ENCODE peak calls at places on chromosomes 16 and 17, in nine cellular contexts. M, E, Q, P, S, F, O, L and A are unnamed samples.

GRCh38 chr17:968812-969766 is 10.5 kb downstream of the NXN start:
- DNase-seq in O (peak), Q (no peak), E (no peak), F (no peak), P (no peak), M (no peak), S (no peak), L (no peak), A (no peak)

GRCh38 chr16:47903470-47903869 is 252.3 kb downstream of the ABCC12 start:
- DNase-seq in E (no peak), O (no peak), L (no peak), P (no peak), Q (no peak), M (no peak), S (no peak), F (no peak), A (no peak)

GRCh38 chr17:16929281-16929680 is 42.6 kb downstream of the TNFRSF13B start:
- DNase-seq in M (no peak), F (no peak), S (no peak), O (peak), P (no peak), Q (no peak), E (no peak), L (no peak), A (peak)

GRCh38 chr17:63940584-63940983 is 8.5 kb upstream of the CD79B start:
- DNase-seq in M (no peak), L (no peak), E (no peak), O (no peak), P (no peak), S (no peak), Q (no peak), F (no peak), A (no peak)

GRCh38 chr16:80027007-80027965 is 426.7 kb upstream of the MAF start:
- DNase-seq in L (no peak), M (peak), P (peak), Q (peak), F (no peak), E (no peak), S (peak), O (peak), A (peak)

GRCh38 chr17:81393684-81394376 is 1.4 kb upstream of the BAHCC1 start:
- DNase-seq in Q (peak), O (peak), E (peak), F (no peak), M (peak), P (peak), L (peak), S (peak), A (peak)

GRCh38 chr17:6706996-6707395 is 6.2 kb downstream of the SLC13A5 start:
- DNase-seq in P (no peak), F (no peak), E (no peak), Q (no peak), S (no peak), O (no peak), L (no peak), M (no peak), A (no peak)

GRCh38 chr17:60168654-60169053 is 18.9 kb downstream of the CA4 start:
- DNase-seq in F (no peak), L (no peak), P (no peak), Q (no peak), S (no peak), M (no peak), E (no peak), O (no peak), A (no peak)

GRCh38 chr16:81650982-81651562 is 128.0 kb upstream of the PLCG2 start:
- DNase-seq in E (no peak), P (peak), L (no peak), M (no peak), O (peak), S (no peak), F (no peak), Q (peak), A (peak)

GRCh38 chr17:5050281-5050680 is 15.1 kb upstream of the SLC52A1 start:
- DNase-seq in P (no peak), E (no peak), Q (no peak), F (no peak), L (no peak), O (no peak), M (no peak), S (peak), A (no peak)

GRCh38 chr16:85524630-85525463 is 88.3 kb upstream of the GSE1 start:
- DNase-seq in O (peak), E (no peak), P (no peak), S (peak), Q (peak), M (no peak), L (no peak), F (no peak), A (no peak)

GRCh38 chr17:71085238-71086033 is 916.1 kb downstream of the KCNJ2 start:
- DNase-seq in Q (no peak), L (no peak), E (no peak), S (peak), F (no peak), O (peak), M (no peak), P (no peak), A (no peak)

GRCh38 chr17:60641810-60642220 is 35.8 kb upstream of the BCAS3 start:
- DNase-seq in P (peak), L (peak), Q (peak), M (peak), E (no peak), S (peak), O (peak), F (no peak), A (no peak)

GRCh38 chr17:600576-601301 is 113.9 kb downstream of the VPS53 start:
- DNase-seq in S (peak), Q (no peak), L (no peak), F (no peak), P (no peak), E (no peak), O (no peak), M (no peak), A (no peak)

GRCh38 chr17:2710804-2711607 is 558 bp downstream of the CLUH start:
- DNase-seq in Q (no peak), F (no peak), O (peak), M (no peak), E (no peak), L (no peak), P (no peak), S (no peak), A (no peak)

GRCh38 chr16:52873997-52874500 is 178.6 kb downstream of the CHD9NB start:
- DNase-seq in L (no peak), F (no peak), P (no peak), E (no peak), Q (no peak), S (no peak), M (no peak), O (peak), A (no peak)

GRCh38 chr17:63751806-63752205 is 10.2 kb upstream of the STRADA start:
- DNase-seq in Q (no peak), M (no peak), E (no peak), P (no peak), L (no peak), O (no peak), S (no peak), F (no peak), A (no peak)

GRCh38 chr16:74309789-74310781 is 13.5 kb downstream of the PSMD7 start:
- DNase-seq in Q (no peak), P (no peak), O (peak), E (no peak), S (peak), F (no peak), L (no peak), M (peak), A (no peak)

GRCh38 chr16:27547134-27547533 is 2.6 kb downstream of the GTF3C1 start:
- DNase-seq in M (peak), Q (no peak), S (peak), E (no peak), P (no peak), L (peak), O (no peak), F (no peak), A (no peak)

GRCh38 chr16:62276632-62277031 is 240.4 kb upstream of the CDH8 start:
- DNase-seq in F (no peak), P (no peak), E (no peak), Q (no peak), O (no peak), M (no peak), S (no peak), L (no peak), A (no peak)

GRCh38 chr17:79647456-79647915 is 36.6 kb upstream of the RBFOX3 start:
- DNase-seq in O (peak), M (no peak), E (no peak), S (no peak), F (no peak), L (no peak), Q (no peak), P (no peak), A (no peak)

GRCh38 chr17:40956401-40957254 is 10.1 kb downstream of the KRT39 start:
- DNase-seq in M (peak), F (no peak), O (no peak), L (no peak), S (peak), P (no peak), E (no peak), Q (no peak), A (no peak)

GRCh38 chr16:27429981-27430441 is 28.0 kb downstream of the IL21R start:
- DNase-seq in S (no peak), E (no peak), O (no peak), F (no peak), M (no peak), L (no peak), Q (no peak), P (peak), A (no peak)

GRCh38 chr16:67246081-67246944 is 968 bp downstream of the FHOD1 start:
- DNase-seq in P (peak), Q (peak), M (peak), O (peak), S (peak), L (peak), E (no peak), F (no peak), A (peak)

GRCh38 chr17:32910769-32911168 is 17.2 kb upstream of the TMEM98 start:
- DNase-seq in P (no peak), F (no peak), Q (no peak), L (no peak), M (no peak), S (no peak), O (no peak), E (no peak), A (no peak)

GRCh38 chr17:42814633-42815399 is 9.3 kb downstream of the BECN1 start:
- DNase-seq in E (no peak), O (no peak), S (peak), M (no peak), F (no peak), P (no peak), Q (no peak), L (no peak), A (no peak)

GRCh38 chr16:4179020-4179419 is 62.8 kb upstream of the ADCY9 start:
- DNase-seq in Q (peak), L (peak), P (no peak), E (no peak), S (peak), F (no peak), O (no peak), M (no peak), A (peak)

GRCh38 chr16:27636453-27637200 is 86.7 kb downstream of the KATNIP start:
- DNase-seq in F (no peak), O (peak), Q (no peak), M (no peak), E (no peak), P (no peak), L (no peak), S (no peak), A (no peak)

GRCh38 chr17:4485676-4486646 is 12.7 kb upstream of the SPNS2 start:
- DNase-seq in M (no peak), F (no peak), E (peak), S (no peak), Q (no peak), O (no peak), L (no peak), P (no peak), A (no peak)